ENCODE peak calls at places on chromosomes 16 and 17, in four cellular contexts. O, D, V and U are unnamed samples.

GRCh38 chr17:77836557-77837041 is 121.9 kb upstream of the TNRC6C start:
- DNase-seq in D (no peak), V (no peak), O (no peak), U (no peak)

GRCh38 chr16:53504665-53505064 is 1.7 kb upstream of the AKTIP start:
- DNase-seq in O (no peak), D (no peak), V (no peak), U (peak; percentile 40)

GRCh38 chr16:14347706-14348105 is 276.6 kb downstream of the MRTFB start:
- DNase-seq in D (no peak), V (no peak), O (no peak), U (no peak)

GRCh38 chr16:47008174-47008573 is 34.7 kb upstream of the DNAJA2 start:
- DNase-seq in D (no peak), O (no peak), V (no peak), U (no peak)

GRCh38 chr16:396605-397004 is 394 bp upstream of the NME4 start:
- DNase-seq in O (no peak), V (no peak), D (no peak), U (no peak)

GRCh38 chr17:12492450-12492849 is 173.2 kb upstream of the MYOCD start:
- DNase-seq in O (no peak), D (no peak), V (no peak), U (no peak)

GRCh38 chr16:89318430-89318758 is 100.9 kb downstream of the ZNF778 start:
- DNase-seq in D (no peak), O (no peak), V (peak; percentile 30), U (no peak)

GRCh38 chr17:81044764-81045589 is 10.0 kb downstream of the BAIAP2 start:
- DNase-seq in D (no peak), V (peak; percentile 89), O (peak; percentile 75), U (peak; percentile 79)

GRCh38 chr16:69535123-69536050 is 30.4 kb upstream of the NFAT5 start:
- DNase-seq in D (no peak), O (no peak), V (no peak), U (no peak)

DNA sequence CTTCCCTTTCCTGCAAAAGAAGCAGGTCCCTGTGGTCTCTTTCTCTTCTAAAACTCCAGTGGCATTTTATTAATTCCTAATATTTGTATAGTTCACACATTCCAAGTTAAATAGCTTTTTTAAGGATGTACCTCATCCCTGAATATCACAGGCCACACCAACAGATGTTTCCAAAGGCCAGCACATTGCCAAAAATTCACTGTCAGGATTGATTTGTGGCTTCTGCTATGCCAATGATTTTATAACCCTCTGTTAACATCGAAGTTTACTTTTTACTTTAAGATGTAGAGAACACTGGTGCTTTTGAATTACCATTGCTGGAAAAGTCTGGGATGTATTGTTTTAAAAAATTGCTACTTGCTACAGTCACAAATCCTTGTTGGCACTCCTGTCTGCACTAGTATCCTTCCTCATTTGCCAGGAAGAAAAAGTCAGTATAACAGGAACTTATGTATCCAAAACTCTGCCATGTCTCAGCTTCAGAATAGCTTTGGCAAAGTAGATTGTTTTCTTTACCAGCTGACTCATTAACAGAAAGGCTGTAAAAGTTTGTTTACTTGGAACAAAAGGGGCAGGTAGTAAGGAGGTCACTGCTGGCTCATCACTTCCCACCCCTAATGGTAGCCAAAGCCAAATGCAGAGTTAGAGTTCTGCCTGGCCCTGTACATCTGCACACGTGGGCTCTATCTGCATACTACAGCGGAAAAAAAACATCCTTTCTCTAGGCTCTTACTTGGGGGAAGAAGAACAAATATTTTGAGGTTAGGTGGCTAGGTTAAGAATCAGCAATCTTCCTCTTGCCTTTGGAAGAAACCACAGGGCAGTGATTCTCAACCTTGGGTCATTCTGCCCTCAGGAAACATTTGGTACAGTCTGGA is 90.7 kb upstream of the BCAR1 start:
- DNase-seq in V (no peak), O (no peak), D (no peak), U (peak; percentile 52)
- H3K4me1 ChIP-seq in V (peaks cover 18% of the 10 kb centered on the region), O (peaks cover 2% of the 10 kb centered on the region), D (no peaks in the 10 kb centered on the region), U (peaks cover 21% of the 10 kb centered on the region)

GRCh38 chr16:9593440-9593839 is 502.0 kb downstream of the HAPSTR1 start:
- DNase-seq in V (no peak), O (no peak), D (no peak), U (no peak)
- H3K27ac ChIP-seq in V (no peak overlapping the region), O (no peak overlapping the region), D (no peak overlapping the region), U (no peak overlapping the region)

GRCh38 chr17:57356153-57356721 is 99.9 kb downstream of the MSI2 start:
- DNase-seq in V (no peak), D (no peak), O (no peak), U (no peak)
- H3K4me1 ChIP-seq in V (no peaks in the 10 kb centered on the region), D (no peaks in the 10 kb centered on the region), O (peaks cover 36% of the 10 kb centered on the region), U (no peaks in the 10 kb centered on the region)

DNA sequence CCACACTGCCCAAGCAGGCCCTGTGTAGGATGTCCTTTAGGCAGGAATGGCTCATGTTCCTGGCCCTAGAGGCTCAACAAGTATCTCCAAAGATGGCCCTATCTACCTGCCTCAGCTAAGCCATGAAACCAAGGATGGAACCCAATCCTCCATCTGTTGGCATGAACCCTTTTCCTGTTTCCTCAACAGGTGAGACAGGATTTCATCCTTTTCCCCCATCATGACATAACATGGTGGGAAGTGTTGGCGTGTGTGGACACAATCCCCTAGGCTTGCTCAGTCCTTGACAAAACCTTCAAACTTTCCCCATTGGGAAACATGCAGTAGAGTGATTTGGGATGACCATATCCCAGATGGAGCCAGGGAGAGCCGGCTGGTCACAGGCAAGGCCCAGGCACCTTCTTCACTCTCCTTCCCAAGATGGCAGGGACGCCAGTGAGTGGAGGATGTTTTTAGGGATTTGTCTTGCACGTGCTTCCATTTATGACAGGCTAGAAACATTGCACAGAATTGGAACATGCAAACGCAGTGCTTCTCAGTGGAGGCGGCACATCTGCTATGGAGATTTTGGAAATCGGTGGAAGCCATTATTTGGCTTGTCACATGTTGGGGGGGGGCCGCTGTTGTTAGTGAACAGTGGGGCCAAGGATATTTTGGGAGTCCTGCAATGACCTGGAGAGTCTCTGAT is 77.0 kb downstream of the MYH11 start:
- DNase-seq in D (no peak), V (no peak), O (no peak), U (no peak)
- H3K27ac ChIP-seq in D (no peak overlapping the region), V (no peak overlapping the region), O (no peak overlapping the region), U (no peak overlapping the region)

DNA sequence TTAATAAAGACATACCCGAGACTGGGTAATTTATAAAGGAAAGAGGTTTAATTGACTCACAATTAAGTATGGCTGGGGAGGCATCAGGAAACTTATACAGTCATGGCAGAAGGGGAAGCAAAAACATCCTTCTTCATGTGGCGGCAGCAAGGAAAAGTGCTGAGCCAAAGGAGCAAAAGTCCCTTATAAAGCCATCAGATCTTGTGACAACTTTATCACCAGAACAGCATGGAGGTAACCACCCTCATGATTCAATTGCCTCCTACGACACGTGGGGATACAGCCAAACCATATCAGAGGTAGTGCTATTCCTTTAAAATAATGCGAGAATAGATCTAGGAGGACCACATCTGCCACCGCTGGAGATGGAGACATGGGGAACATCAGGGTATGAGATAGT is 9.0 kb downstream of the C16orf54 start:
- DNase-seq in O (no peak), D (no peak), V (no peak), U (no peak)
- H3K4me1 ChIP-seq in O (no peaks in the 10 kb centered on the region), D (peaks cover 33% of the 10 kb centered on the region), V (no peaks in the 10 kb centered on the region), U (no peaks in the 10 kb centered on the region)